ENCODE peak calls at places on chromosomes 11 and 22, in seven cellular contexts. One of them, this sample, is unnamed. For H3K4me1 and H3K27me3, the result is how much of the 10 kb centered on the place peaks cover.

GRCh38 chr11:133921513-133921912 is 35.3 kb downstream of the IGSF9B start:
- DNase-seq in neural progenitor cell: no peak
- DNase-seq in CD8-positive, alpha-beta T cell: no peak
- DNase-seq in body of pancreas: no peak
- DNase-seq in HCT116: no peak
- DNase-seq in fibroblast of lung: no peak
- DNase-seq in heart right ventricle: no peak
- DNase-seq in this sample: no peak

GRCh38 chr22:19872779-19873137 is 18.1 kb upstream of the GNB1L start:
- DNase-seq in neural progenitor cell: no peak
- DNase-seq in CD8-positive, alpha-beta T cell: no peak
- DNase-seq in body of pancreas: peak
- DNase-seq in HCT116: no peak
- DNase-seq in fibroblast of lung: no peak
- DNase-seq in heart right ventricle: no peak
- DNase-seq in this sample: peak

GRCh38 chr22:18023509-18024275 is 669 bp downstream of the MICAL3 start:
- DNase-seq in neural progenitor cell: peak
- DNase-seq in CD8-positive, alpha-beta T cell: no peak
- DNase-seq in body of pancreas: peak
- DNase-seq in HCT116: peak
- DNase-seq in fibroblast of lung: peak
- DNase-seq in heart right ventricle: peak
- DNase-seq in this sample: peak

GRCh38 chr11:70482529-70482917 is 84.2 kb downstream of the CTTN start:
- DNase-seq in neural progenitor cell: no peak
- DNase-seq in CD8-positive, alpha-beta T cell: no peak
- DNase-seq in body of pancreas: no peak
- DNase-seq in HCT116: no peak
- DNase-seq in fibroblast of lung: peak
- DNase-seq in heart right ventricle: peak
- DNase-seq in this sample: peak

GRCh38 chr22:38032681-38033521 is 24.3 kb upstream of the PICK1 start:
- DNase-seq in neural progenitor cell: no peak
- DNase-seq in CD8-positive, alpha-beta T cell: no peak
- DNase-seq in body of pancreas: no peak
- DNase-seq in HCT116: no peak
- DNase-seq in fibroblast of lung: peak
- DNase-seq in heart right ventricle: no peak
- DNase-seq in this sample: no peak

GRCh38 chr11:70313945-70314344 is 43.5 kb downstream of the PPFIA1 start:
- DNase-seq in neural progenitor cell: no peak
- DNase-seq in CD8-positive, alpha-beta T cell: no peak
- DNase-seq in body of pancreas: no peak
- DNase-seq in HCT116: no peak
- DNase-seq in fibroblast of lung: no peak
- DNase-seq in heart right ventricle: no peak
- DNase-seq in this sample: no peak

GRCh38 chr11:131099746-131100145 is 183.5 kb upstream of the SNX19 start:
- DNase-seq in neural progenitor cell: no peak
- DNase-seq in CD8-positive, alpha-beta T cell: no peak
- DNase-seq in body of pancreas: no peak
- DNase-seq in HCT116: no peak
- DNase-seq in fibroblast of lung: peak
- DNase-seq in heart right ventricle: no peak
- DNase-seq in this sample: no peak

GRCh38 chr22:20751185-20751851 is 22.6 kb upstream of the SERPIND1 start:
- DNase-seq in neural progenitor cell: peak
- DNase-seq in CD8-positive, alpha-beta T cell: no peak
- DNase-seq in body of pancreas: no peak
- DNase-seq in HCT116: no peak
- DNase-seq in fibroblast of lung: no peak
- DNase-seq in heart right ventricle: no peak
- DNase-seq in this sample: no peak

GRCh38 chr11:10572533-10572932 is 4.1 kb upstream of the LYVE1 start:
- DNase-seq in neural progenitor cell: no peak
- DNase-seq in CD8-positive, alpha-beta T cell: no peak
- DNase-seq in body of pancreas: no peak
- DNase-seq in HCT116: no peak
- DNase-seq in fibroblast of lung: no peak
- DNase-seq in heart right ventricle: no peak
- DNase-seq in this sample: no peak

GRCh38 chr11:12457030-12457600 is 79.7 kb downstream of the PARVA start:
- DNase-seq in neural progenitor cell: no peak
- DNase-seq in CD8-positive, alpha-beta T cell: no peak
- DNase-seq in body of pancreas: no peak
- DNase-seq in HCT116: no peak
- DNase-seq in fibroblast of lung: peak
- DNase-seq in heart right ventricle: no peak
- DNase-seq in this sample: no peak

GRCh38 chr22:42950281-42950680 is 64.7 kb downstream of the PACSIN2 start:
- DNase-seq in neural progenitor cell: no peak
- DNase-seq in CD8-positive, alpha-beta T cell: no peak
- DNase-seq in body of pancreas: no peak
- DNase-seq in HCT116: no peak
- DNase-seq in fibroblast of lung: no peak
- DNase-seq in heart right ventricle: no peak
- DNase-seq in this sample: no peak

GRCh38 chr22:49369726-49370717 is 457.7 kb downstream of the BRD1 start:
- DNase-seq in neural progenitor cell: no peak
- DNase-seq in CD8-positive, alpha-beta T cell: no peak
- DNase-seq in body of pancreas: no peak
- DNase-seq in HCT116: no peak
- DNase-seq in fibroblast of lung: no peak
- DNase-seq in heart right ventricle: no peak
- DNase-seq in this sample: no peak

GRCh38 chr11:71194702-71195101 is 57.7 kb downstream of the SHANK2 start:
- DNase-seq in neural progenitor cell: no peak
- DNase-seq in CD8-positive, alpha-beta T cell: no peak
- DNase-seq in body of pancreas: no peak
- DNase-seq in HCT116: no peak
- DNase-seq in fibroblast of lung: no peak
- DNase-seq in heart right ventricle: no peak
- DNase-seq in this sample: no peak

GRCh38 chr22:46776486-46776826 is 14.0 kb downstream of the TBC1D22A start:
- DNase-seq in neural progenitor cell: no peak
- DNase-seq in CD8-positive, alpha-beta T cell: no peak
- DNase-seq in body of pancreas: no peak
- DNase-seq in HCT116: no peak
- DNase-seq in fibroblast of lung: no peak
- DNase-seq in heart right ventricle: no peak
- DNase-seq in this sample: no peak

GRCh38 chr22:43213066-43213465 is 26.1 kb upstream of the TTLL12 start:
- DNase-seq in neural progenitor cell: peak
- DNase-seq in CD8-positive, alpha-beta T cell: no peak
- DNase-seq in body of pancreas: no peak
- DNase-seq in HCT116: no peak
- DNase-seq in fibroblast of lung: no peak
- DNase-seq in heart right ventricle: no peak
- DNase-seq in this sample: no peak

GRCh38 chr11:36699271-36699670 is 101.2 kb upstream of the RAG2 start:
- DNase-seq in neural progenitor cell: no peak
- DNase-seq in CD8-positive, alpha-beta T cell: no peak
- DNase-seq in body of pancreas: no peak
- DNase-seq in HCT116: no peak
- DNase-seq in fibroblast of lung: no peak
- DNase-seq in heart right ventricle: no peak
- DNase-seq in this sample: no peak

GRCh38 chr22:48488611-48489456 is 1338.8 kb downstream of the BRD1 start:
- DNase-seq in neural progenitor cell: peak
- DNase-seq in CD8-positive, alpha-beta T cell: no peak
- DNase-seq in body of pancreas: no peak
- DNase-seq in HCT116: no peak
- DNase-seq in fibroblast of lung: no peak
- DNase-seq in heart right ventricle: no peak
- DNase-seq in this sample: no peak

GRCh38 chr11:28231475-28231874 is 123.3 kb downstream of the METTL15 start:
- DNase-seq in neural progenitor cell: no peak
- DNase-seq in CD8-positive, alpha-beta T cell: no peak
- DNase-seq in body of pancreas: no peak
- DNase-seq in HCT116: no peak
- DNase-seq in fibroblast of lung: peak
- DNase-seq in heart right ventricle: no peak
- DNase-seq in this sample: no peak

GRCh38 chr22:29039148-29039547 is 22.5 kb downstream of the C22orf31 start:
- DNase-seq in neural progenitor cell: no peak
- DNase-seq in CD8-positive, alpha-beta T cell: no peak
- DNase-seq in body of pancreas: no peak
- DNase-seq in HCT116: no peak
- DNase-seq in fibroblast of lung: no peak
- DNase-seq in heart right ventricle: no peak
- DNase-seq in this sample: no peak

GRCh38 chr22:46044718-46045458 is 67.9 kb upstream of the WNT7B start:
- DNase-seq in neural progenitor cell: peak
- DNase-seq in CD8-positive, alpha-beta T cell: no peak
- DNase-seq in body of pancreas: peak
- DNase-seq in HCT116: no peak
- DNase-seq in fibroblast of lung: peak
- DNase-seq in heart right ventricle: peak
- DNase-seq in this sample: peak

GRCh38 chr11:109309153-109309552 is 112.8 kb upstream of the C11orf87 start:
- DNase-seq in neural progenitor cell: no peak
- DNase-seq in CD8-positive, alpha-beta T cell: no peak
- DNase-seq in body of pancreas: no peak
- DNase-seq in HCT116: no peak
- DNase-seq in fibroblast of lung: peak
- DNase-seq in heart right ventricle: no peak
- DNase-seq in this sample: no peak

GRCh38 chr11:72141066-72141465 is 5.5 kb downstream of the FOLR3 start:
- DNase-seq in neural progenitor cell: no peak
- DNase-seq in CD8-positive, alpha-beta T cell: no peak
- DNase-seq in body of pancreas: no peak
- DNase-seq in HCT116: no peak
- DNase-seq in fibroblast of lung: peak
- DNase-seq in heart right ventricle: no peak
- DNase-seq in this sample: no peak

GRCh38 chr11:27064086-27064485 is 23.5 kb downstream of the BBOX1 start:
- DNase-seq in neural progenitor cell: no peak
- DNase-seq in CD8-positive, alpha-beta T cell: no peak
- DNase-seq in body of pancreas: no peak
- DNase-seq in HCT116: no peak
- DNase-seq in fibroblast of lung: no peak
- DNase-seq in heart right ventricle: no peak
- DNase-seq in this sample: no peak

DNA sequence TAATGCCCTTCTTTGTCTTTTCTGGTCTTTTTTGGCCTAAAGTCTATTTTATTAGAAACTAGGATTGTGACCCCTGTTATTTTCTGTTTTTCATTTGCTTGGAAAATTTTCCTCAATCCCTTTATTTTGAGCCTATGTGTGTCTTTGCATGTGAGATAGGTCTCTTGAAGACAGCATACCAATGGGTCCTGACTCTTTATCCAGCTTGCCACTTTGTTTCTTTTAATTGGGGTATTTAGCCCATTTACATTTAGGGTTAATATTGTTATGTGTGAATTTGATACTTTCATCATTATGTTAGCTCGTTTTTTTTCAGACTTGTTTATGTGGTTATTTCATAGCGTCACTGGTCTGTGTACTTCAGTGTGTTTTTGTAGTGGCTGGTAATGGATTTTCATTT is 682.6 kb downstream of the JRKL start:
- DNase-seq in neural progenitor cell: no peak
- DNase-seq in CD8-positive, alpha-beta T cell: no peak
- DNase-seq in body of pancreas: no peak
- DNase-seq in HCT116: no peak
- DNase-seq in fibroblast of lung: no peak
- DNase-seq in heart right ventricle: no peak
- DNase-seq in this sample: no peak
- H3K4me3 ChIP-seq in neural progenitor cell: no peak
- H3K4me3 ChIP-seq in CD8-positive, alpha-beta T cell: no peak
- H3K4me3 ChIP-seq in body of pancreas: no peak
- H3K4me3 ChIP-seq in HCT116: no peak
- H3K4me3 ChIP-seq in fibroblast of lung: no peak
- H3K4me3 ChIP-seq in heart right ventricle: no peak
- H3K4me3 ChIP-seq in this sample: no peak

GRCh38 chr11:64450168-64450560 is 91.2 kb downstream of the RPS6KA4 start:
- DNase-seq in neural progenitor cell: no peak
- DNase-seq in CD8-positive, alpha-beta T cell: no peak
- DNase-seq in body of pancreas: no peak
- DNase-seq in HCT116: no peak
- DNase-seq in fibroblast of lung: no peak
- DNase-seq in heart right ventricle: no peak
- DNase-seq in this sample: no peak
- H3K4me1 ChIP-seq in neural progenitor cell: under half
- H3K4me1 ChIP-seq in CD8-positive, alpha-beta T cell: under half
- H3K4me1 ChIP-seq in body of pancreas: under half
- H3K4me1 ChIP-seq in HCT116: under half
- H3K4me1 ChIP-seq in fibroblast of lung: under half
- H3K4me1 ChIP-seq in heart right ventricle: under half
- H3K4me1 ChIP-seq in this sample: under half

DNA sequence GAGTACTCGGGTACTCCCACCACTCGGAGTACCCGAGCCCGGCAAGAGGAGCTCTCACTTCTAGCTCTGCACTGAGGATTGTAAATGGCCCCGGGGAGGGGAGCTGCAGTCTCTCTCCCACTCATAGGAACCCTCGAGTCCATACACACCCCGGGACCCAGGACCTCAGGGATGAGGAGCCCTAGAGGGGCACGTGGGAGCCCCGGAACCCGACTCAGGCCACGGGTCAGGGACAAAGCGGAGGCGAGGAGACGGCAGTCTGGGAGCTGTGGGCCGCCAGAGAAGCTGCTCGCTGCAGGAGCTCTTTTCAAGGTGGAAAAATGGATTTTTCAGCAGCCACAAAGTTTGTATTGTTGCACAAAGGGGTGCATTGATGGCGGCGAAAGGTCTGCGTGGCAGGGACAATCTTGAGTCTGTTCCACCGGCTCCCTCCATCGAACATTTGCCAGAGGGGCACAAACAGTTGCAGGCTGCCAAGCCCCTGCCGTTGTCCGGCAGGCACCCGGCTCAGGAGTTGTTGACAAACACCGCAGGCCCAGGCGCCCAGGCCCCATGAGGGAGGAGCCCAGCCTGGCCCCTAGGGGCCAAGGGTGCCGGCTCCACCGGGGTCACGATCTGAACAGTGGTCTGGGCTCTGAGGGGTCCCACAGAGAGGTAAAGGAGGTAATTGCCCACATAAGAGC is 5.7 kb upstream of the FLI1 start:
- DNase-seq in neural progenitor cell: peak
- DNase-seq in CD8-positive, alpha-beta T cell: no peak
- DNase-seq in body of pancreas: no peak
- DNase-seq in HCT116: no peak
- DNase-seq in fibroblast of lung: no peak
- DNase-seq in heart right ventricle: no peak
- DNase-seq in this sample: peak
- H3K27me3 ChIP-seq in neural progenitor cell: half or more
- H3K27me3 ChIP-seq in CD8-positive, alpha-beta T cell: under half
- H3K27me3 ChIP-seq in body of pancreas: under half
- H3K27me3 ChIP-seq in HCT116: under half
- H3K27me3 ChIP-seq in fibroblast of lung: under half
- H3K27me3 ChIP-seq in heart right ventricle: under half
- H3K27me3 ChIP-seq in this sample: under half

DNA sequence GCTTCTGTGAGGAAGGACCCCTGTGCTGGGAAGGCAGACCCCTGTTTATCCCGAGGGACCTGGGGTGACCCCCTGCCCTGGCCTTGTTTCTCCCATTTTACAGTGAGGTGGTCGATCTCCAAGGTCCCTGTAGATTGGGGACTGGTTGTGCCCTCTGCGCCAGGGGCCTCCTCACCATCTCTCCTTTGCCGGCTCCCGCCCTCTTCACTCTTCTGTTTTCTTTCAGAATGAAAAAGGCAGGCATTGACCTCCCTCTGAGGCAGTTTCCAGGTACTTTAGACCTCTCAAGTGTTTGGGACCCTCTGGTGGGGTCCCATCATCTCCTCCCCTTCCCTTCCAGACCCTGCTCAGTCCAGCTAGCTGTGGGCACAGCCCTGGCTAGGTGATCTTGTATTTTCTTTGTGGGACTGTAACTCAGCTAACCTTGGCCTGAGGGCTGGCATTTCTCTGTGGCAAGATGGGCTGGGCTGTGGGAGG is 1.5 kb downstream of the SERPINH1 start:
- DNase-seq in neural progenitor cell: no peak
- DNase-seq in CD8-positive, alpha-beta T cell: no peak
- DNase-seq in body of pancreas: no peak
- DNase-seq in HCT116: no peak
- DNase-seq in fibroblast of lung: no peak
- DNase-seq in heart right ventricle: no peak
- DNase-seq in this sample: no peak
- H3K4me3 ChIP-seq in neural progenitor cell: peak
- H3K4me3 ChIP-seq in CD8-positive, alpha-beta T cell: peak
- H3K4me3 ChIP-seq in body of pancreas: no peak
- H3K4me3 ChIP-seq in HCT116: peak
- H3K4me3 ChIP-seq in fibroblast of lung: peak
- H3K4me3 ChIP-seq in heart right ventricle: peak
- H3K4me3 ChIP-seq in this sample: peak

This sample was measured in right cardiac atrium.